ENCODE peak calls at places on chromosomes 2 and 18, in five cellular contexts. K, V, N, I and W are unnamed samples.
A peak's percentile ranks its signal among the peaks of the same experiment; 100 is the strongest.

GRCh38 chr18:45540146-45540545 is 75.1 kb upstream of the SLC14A2 start:
- DNase-seq in K (no peak), V (no peak), N (no peak), I (no peak), W (no peak)

GRCh38 chr2:237025090-237025865 is 60.4 kb upstream of the COPS8 start:
- DNase-seq in K (peak; percentile 90), V (peak; percentile 54), N (no peak), I (no peak), W (peak; percentile 87)

GRCh38 chr18:47615043-47615442 is 315.4 kb downstream of the SMAD2 start:
- DNase-seq in K (no peak), V (no peak), N (no peak), I (no peak), W (no peak)

GRCh38 chr2:157922341-157922740 is 46.2 kb upstream of the ACVR1 start:
- DNase-seq in K (no peak), V (no peak), N (no peak), I (no peak), W (no peak)

GRCh38 chr2:171319164-171319810 is 114.5 kb downstream of the METTL8 start:
- DNase-seq in K (peak; percentile 68), V (peak; percentile 17), N (no peak), I (no peak), W (no peak)

GRCh38 chr2:66585616-66586015 is 150.7 kb downstream of the MEIS1 start:
- DNase-seq in K (no peak), V (no peak), N (no peak), I (no peak), W (no peak)

GRCh38 chr2:172791953-172792352 is 56.3 kb downstream of the RAPGEF4 start:
- DNase-seq in K (no peak), V (no peak), N (no peak), I (no peak), W (no peak)

GRCh38 chr2:8681786-8682692 is at the start of gene ID2:
- DNase-seq in K (peak; percentile 98), V (peak; percentile 92), N (peak; percentile 100), I (peak; percentile 98), W (no peak)

GRCh38 chr2:217559084-217559483 is 443.7 kb downstream of the TNS1 start:
- DNase-seq in K (no peak), V (no peak), N (no peak), I (no peak), W (no peak)

GRCh38 chr18:60295776-60296175 is 76.8 kb downstream of the MC4R start:
- DNase-seq in K (no peak), V (no peak), N (no peak), I (no peak), W (peak; percentile 82)

GRCh38 chr2:132372276-132372675 is 44.3 kb upstream of the GPR39 start:
- DNase-seq in K (no peak), V (no peak), N (no peak), I (no peak), W (no peak)

GRCh38 chr18:2303517-2304238 is 267.6 kb downstream of the METTL4 start:
- DNase-seq in K (no peak), V (peak; percentile 4), N (no peak), I (no peak), W (no peak)

GRCh38 chr2:157443795-157444642 is at the start of gene CYTIP:
- DNase-seq in K (no peak), V (no peak), N (no peak), I (peak; percentile 85), W (peak; percentile 30)

GRCh38 chr2:23028106-23028505 is 356.9 kb upstream of the KLHL29 start:
- DNase-seq in K (no peak), V (no peak), N (no peak), I (no peak), W (no peak)

GRCh38 chr18:7923105-7923504 is 356.0 kb downstream of the PTPRM start:
- DNase-seq in K (no peak), V (no peak), N (no peak), I (no peak), W (no peak)

GRCh38 chr2:109295070-109295780 is 166.2 kb downstream of the SH3RF3 start:
- DNase-seq in K (no peak), V (no peak), N (no peak), I (no peak), W (no peak)

GRCh38 chr18:54671291-54671881 is 80.3 kb downstream of the DYNAP start:
- DNase-seq in K (peak; percentile 42), V (no peak), N (no peak), I (no peak), W (no peak)

GRCh38 chr18:8513249-8513648 is 96.0 kb upstream of the RAB12 start:
- DNase-seq in K (no peak), V (no peak), N (no peak), I (no peak), W (no peak)

GRCh38 chr2:29084561-29084960 is 10.2 kb upstream of the PCARE start:
- DNase-seq in K (no peak), V (no peak), N (no peak), I (no peak), W (no peak)

GRCh38 chr2:67666386-67667053 is 269.4 kb downstream of the ETAA1 start:
- DNase-seq in K (peak; percentile 15), V (no peak), N (peak; percentile 29), I (no peak), W (no peak)

GRCh38 chr2:33616873-33617272 is 17.8 kb upstream of the FAM98A start:
- DNase-seq in K (peak; percentile 3), V (no peak), N (no peak), I (no peak), W (no peak)

GRCh38 chr2:9284521-9285297 is 78.1 kb downstream of the ASAP2 start:
- DNase-seq in K (no peak), V (no peak), N (no peak), I (no peak), W (no peak)

GRCh38 chr2:113795405-113795920 is 39.0 kb upstream of the SLC35F5 start:
- DNase-seq in K (peak; percentile 23), V (no peak), N (no peak), I (no peak), W (no peak)

GRCh38 chr18:12306752-12307151 is 1.3 kb upstream of the TUBB6 start:
- DNase-seq in K (no peak), V (no peak), N (no peak), I (no peak), W (no peak)

GRCh38 chr18:12309683-12310198 is 1.7 kb downstream of the TUBB6 start:
- DNase-seq in K (no peak), V (no peak), N (no peak), I (no peak), W (no peak)

GRCh38 chr18:12307251-12307736 is 747 bp upstream of the TUBB6 start:
- DNase-seq in K (peak; percentile 76), V (no peak), N (peak; percentile 64), I (peak; percentile 79), W (no peak)

GRCh38 chr18:12308386-12309100 is 502 bp downstream of the TUBB6 start:
- DNase-seq in K (peak; percentile 88), V (no peak), N (peak; percentile 89), I (peak; percentile 87), W (no peak)

DNA sequence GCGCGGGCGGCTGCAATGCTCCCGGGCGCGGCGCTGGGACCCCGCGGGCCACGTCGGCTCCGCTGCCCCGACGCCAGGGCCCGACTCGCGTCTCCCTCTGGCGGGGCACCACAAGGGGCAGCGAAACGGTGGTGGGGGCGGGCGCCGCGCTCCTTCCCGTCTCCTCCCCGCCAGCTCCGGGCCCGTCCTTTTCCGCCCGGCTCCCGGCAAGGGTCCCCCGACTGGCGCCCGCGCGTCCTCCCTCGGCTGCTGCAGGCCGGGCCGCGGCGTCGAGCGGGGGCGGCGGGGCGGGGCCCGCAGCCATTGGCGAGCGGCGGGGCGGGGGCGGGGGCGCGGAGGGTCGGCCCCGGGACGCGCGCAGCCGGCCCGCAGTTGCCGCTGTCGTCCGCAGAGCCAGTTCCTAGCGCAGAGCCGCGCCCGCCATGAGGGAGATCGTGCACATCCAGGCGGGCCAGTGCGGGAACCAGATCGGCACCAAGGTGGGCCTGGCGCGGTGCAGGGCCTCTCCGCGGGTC is at the start of gene TUBB6:
- DNase-seq in K (peak; percentile 81), V (no peak), N (peak; percentile 79), I (peak; percentile 81), W (no peak)
- H3K4me3 ChIP-seq in K (peak within 1 kb of the TSS; percentile 96), V (peak within 1 kb of the TSS; percentile 93), N (peak within 1 kb of the TSS; percentile 81), I (peak within 1 kb of the TSS; percentile 67), W (peak within 1 kb of the TSS; percentile 71)

DNA sequence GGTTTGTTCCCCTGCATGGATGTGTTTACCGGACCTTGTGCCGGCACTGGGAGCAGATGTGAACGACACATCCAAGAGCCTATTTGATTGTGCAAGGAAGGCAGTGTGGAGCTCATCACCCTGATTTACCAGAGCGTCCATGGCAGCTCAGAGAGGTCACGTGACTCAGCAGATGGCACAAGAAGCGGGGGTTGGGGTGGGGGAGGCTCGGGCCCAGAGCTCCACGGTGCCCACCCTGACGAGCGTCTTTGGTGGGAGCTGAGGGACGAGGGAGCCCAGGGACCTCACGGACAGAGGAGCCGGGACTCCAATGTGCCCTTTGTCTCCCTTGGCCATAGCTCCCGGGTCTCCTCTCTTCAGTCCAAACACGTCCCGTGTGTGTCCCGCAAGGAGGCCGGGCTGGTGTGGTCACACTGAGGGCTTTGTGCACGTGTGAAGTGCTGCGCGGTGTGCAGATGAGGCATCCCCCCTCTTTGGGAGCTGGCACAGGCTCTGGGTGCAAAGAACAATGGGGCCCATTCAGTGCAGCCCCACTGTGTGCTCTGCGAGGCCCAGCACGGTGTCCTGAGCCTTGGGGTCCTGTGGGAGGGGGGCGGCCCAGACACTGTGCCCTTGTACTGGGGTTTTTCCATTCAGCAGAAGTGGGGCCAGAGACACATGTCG is 15.5 kb downstream of the KCNIP3 start:
- DNase-seq in K (no peak), V (no peak), N (no peak), I (no peak), W (no peak)
- TF ChIP-seq CTCF in K (no peak), V (no peak), N (no peak), I (no peak), W (no peak)

DNA sequence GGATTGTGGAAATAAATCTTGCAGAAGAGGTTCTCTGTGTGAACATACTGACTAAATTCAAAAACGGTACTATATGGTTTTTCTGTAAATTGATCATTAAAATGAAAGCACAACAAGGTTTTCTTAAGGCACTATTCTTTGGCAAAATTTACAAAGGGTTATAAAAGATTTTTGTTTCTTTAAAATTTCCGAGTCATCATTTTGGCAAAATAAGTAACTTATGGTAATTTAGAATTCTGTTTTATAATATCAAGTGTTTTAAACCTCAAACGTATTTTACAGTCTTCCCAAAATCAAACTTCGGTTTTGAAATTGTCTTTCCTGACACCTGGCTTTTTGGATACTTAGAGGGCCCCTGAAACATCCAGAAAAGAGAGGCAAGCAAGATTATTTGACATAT is 101.9 kb upstream of the TFPI start:
- DNase-seq in K (no peak), V (no peak), N (no peak), I (no peak), W (no peak)
- H3K4me3 ChIP-seq in K (no peak overlapping the region), V (no peak overlapping the region), N (no peak overlapping the region), I (no peak overlapping the region), W (no peak overlapping the region)

DNA sequence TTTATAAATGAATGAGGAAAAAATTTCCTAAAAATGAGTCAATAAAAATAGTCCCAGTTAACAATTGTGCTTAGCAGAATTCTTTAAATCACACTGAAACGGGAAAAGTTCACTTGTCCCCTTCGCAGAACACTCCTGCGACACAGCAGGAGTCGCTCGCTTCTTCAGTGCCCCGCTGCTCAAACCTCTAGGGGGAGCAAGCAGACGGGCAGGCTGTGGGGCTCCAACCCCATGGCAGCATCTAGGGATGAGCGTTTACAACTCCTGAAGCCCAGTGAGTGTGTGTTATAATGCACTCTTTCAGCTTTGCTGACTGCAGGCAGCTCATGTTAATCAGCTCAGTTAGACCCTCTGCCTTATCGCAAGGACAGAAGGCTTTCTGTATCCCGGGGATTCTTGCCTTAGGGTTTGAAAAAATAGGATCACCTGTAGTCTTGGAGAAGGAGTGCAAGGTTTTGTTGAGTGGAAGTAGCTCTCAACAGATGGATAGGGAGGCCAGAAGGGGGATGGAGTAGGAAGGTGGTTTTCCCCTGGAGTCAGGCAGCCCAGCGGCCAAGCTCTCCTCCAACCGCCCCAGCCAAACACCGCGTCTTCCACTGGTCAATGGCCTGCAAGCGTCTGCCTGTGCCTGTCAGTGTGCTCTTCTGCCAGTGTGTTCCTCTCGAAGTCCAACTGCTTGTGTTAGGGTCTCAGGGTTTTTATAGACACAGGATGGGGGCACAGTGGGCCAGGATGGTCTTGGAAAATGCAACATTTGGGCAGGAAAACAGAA is 1977.7 kb upstream of the LRRTM1 start:
- DNase-seq in K (no peak), V (no peak), N (no peak), I (peak; percentile 54), W (no peak)
- TF ChIP-seq CTCF in K (no peak), V (no peak), N (no peak), I (no peak), W (no peak)